ENCODE peak calls at places on chromosomes 1 and 21, in four cellular contexts. Y, G, C and H are unnamed samples.

GRCh38 chr1:223430221-223430620 is 37.0 kb downstream of the CCDC185 start:
- DNase-seq in Y (no peak), G (no peak), C (no peak), H (no peak)

GRCh38 chr1:30895942-30896660 is 12.5 kb downstream of the SDC3 start:
- DNase-seq in C (peak; percentile 21), G (no peak), Y (no peak), H (no peak)

GRCh38 chr1:167548059-167548932 is 5.3 kb downstream of the CREG1 start:
- DNase-seq in C (peak; percentile 53), G (no peak), Y (no peak), H (no peak)

GRCh38 chr1:21232044-21232443 is 55.3 kb upstream of the EIF4G3 start:
- DNase-seq in Y (no peak), G (no peak), C (peak; percentile 66), H (no peak)

GRCh38 chr1:247111636-247112478 is 7.7 kb upstream of the ZNF669 start:
- DNase-seq in G (peak; percentile 85), C (peak; percentile 47), Y (no peak), H (no peak)

GRCh38 chr1:114253900-114254299 is 100.2 kb upstream of the SYT6 start:
- DNase-seq in C (no peak), G (no peak), Y (no peak), H (no peak)

GRCh38 chr1:204453141-204453772 is 41.3 kb downstream of the PIK3C2B start:
- DNase-seq in Y (no peak), C (no peak), G (no peak), H (peak; percentile 46)

GRCh38 chr1:15153184-15153841 is at the start of gene TMEM51:
- DNase-seq in Y (no peak), C (peak; percentile 64), G (peak; percentile 79), H (no peak)

GRCh38 chr1:50978852-50979781 is 9.1 kb downstream of the CDKN2C start:
- DNase-seq in C (no peak), Y (no peak), G (no peak), H (no peak)

GRCh38 chr1:230768903-230769570 is 21.8 kb downstream of the CAPN9 start:
- DNase-seq in Y (no peak), C (peak; percentile 88), G (no peak), H (no peak)

GRCh38 chr1:230770317-230770716 is 23.1 kb downstream of the CAPN9 start:
- DNase-seq in C (no peak), G (no peak), Y (no peak), H (no peak)

GRCh38 chr1:230773396-230774033 is 26.3 kb downstream of the CAPN9 start:
- DNase-seq in Y (no peak), G (no peak), C (no peak), H (no peak)

GRCh38 chr1:230771773-230772354 is 24.7 kb downstream of the CAPN9 start:
- DNase-seq in Y (no peak), C (no peak), G (no peak), H (no peak)

GRCh38 chr1:230772457-230773395 is 25.5 kb downstream of the CAPN9 start:
- DNase-seq in Y (no peak), C (peak; percentile 59), G (no peak), H (no peak)
- TF ChIP-seq CTCF in Y (peak; percentile 51), C (peak; percentile 63), G (peak; percentile 39), H (no peak)

GRCh38 chr1:27350673-27351540 is 9.1 kb downstream of the SYTL1 start:
- DNase-seq in C (no peak), G (no peak), Y (no peak), H (no peak)

GRCh38 chr1:27346991-27347627 is 5.3 kb downstream of the SYTL1 start:
- DNase-seq in G (no peak), C (peak; percentile 13), Y (no peak), H (no peak)

GRCh38 chr1:27351541-27352107 is 9.8 kb downstream of the SYTL1 start:
- DNase-seq in Y (no peak), G (no peak), C (no peak), H (no peak)

GRCh38 chr1:27348861-27349783 is 7.3 kb downstream of the SYTL1 start:
- DNase-seq in Y (no peak), C (no peak), G (peak; percentile 87), H (peak; percentile 50)

DNA sequence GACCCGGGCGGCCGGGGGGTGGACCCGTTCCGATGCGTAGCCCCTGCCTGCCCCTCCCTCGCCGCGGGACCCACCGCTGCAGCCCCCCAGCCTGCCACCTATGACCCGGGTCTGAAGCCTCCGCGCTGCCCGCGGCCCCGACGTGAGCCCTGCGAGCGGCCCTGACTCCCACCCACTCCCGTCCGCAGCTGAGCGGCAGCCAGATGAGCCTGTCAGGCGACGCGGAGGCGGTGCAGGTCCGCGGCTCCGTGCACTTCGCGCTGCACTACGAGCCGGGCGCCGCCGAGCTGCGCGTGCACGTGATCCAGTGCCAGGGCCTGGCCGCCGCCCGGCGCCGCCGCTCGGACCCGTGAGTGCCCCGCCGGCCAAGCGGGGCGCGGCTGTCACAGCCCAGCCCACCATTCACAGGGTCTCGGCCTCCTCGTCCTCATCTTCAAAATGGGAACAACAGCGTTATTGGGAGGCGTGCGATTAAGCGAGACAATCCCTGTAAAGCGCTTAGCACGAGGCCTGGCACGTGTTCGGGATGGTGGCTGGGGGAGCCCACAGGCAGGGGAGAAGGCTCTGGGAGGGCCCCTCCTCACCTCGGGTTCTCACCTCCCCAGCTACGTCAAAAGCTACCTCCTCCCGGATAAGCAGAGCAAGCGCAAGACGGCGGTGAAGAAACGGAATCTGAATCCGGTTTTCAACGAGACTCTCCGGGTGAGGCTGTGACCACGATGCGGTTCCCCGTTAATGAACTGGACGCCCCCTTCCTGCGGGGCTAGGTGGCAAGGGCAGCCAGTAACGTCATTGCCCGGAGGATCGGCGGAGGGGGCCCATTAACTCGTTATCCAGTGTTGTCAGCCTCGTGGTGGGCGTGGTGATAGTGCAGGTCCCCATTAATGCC is 8.2 kb downstream of the SYTL1 start:
- DNase-seq in Y (no peak), C (peak; percentile 60), G (peak; percentile 83), H (no peak)
- TF ChIP-seq CTCF in Y (no peak), C (no peak), G (no peak), H (no peak)

GRCh38 chr1:207052736-207053545 is at the start of gene PFKFB2:
- DNase-seq in Y (peak; percentile 86), G (peak; percentile 99), C (peak; percentile 87), H (peak; percentile 91)
- TF ChIP-seq CTCF in Y (peak; percentile 44), G (peak; percentile 32), C (peak; percentile 7), H (no peak)

GRCh38 chr1:178629549-178630154 is 95.4 kb upstream of the RALGPS2 start:
- DNase-seq in C (no peak), G (no peak), Y (no peak), H (no peak)
- TF ChIP-seq CTCF in C (peak; percentile 11), G (no peak), Y (no peak), H (no peak)

DNA sequence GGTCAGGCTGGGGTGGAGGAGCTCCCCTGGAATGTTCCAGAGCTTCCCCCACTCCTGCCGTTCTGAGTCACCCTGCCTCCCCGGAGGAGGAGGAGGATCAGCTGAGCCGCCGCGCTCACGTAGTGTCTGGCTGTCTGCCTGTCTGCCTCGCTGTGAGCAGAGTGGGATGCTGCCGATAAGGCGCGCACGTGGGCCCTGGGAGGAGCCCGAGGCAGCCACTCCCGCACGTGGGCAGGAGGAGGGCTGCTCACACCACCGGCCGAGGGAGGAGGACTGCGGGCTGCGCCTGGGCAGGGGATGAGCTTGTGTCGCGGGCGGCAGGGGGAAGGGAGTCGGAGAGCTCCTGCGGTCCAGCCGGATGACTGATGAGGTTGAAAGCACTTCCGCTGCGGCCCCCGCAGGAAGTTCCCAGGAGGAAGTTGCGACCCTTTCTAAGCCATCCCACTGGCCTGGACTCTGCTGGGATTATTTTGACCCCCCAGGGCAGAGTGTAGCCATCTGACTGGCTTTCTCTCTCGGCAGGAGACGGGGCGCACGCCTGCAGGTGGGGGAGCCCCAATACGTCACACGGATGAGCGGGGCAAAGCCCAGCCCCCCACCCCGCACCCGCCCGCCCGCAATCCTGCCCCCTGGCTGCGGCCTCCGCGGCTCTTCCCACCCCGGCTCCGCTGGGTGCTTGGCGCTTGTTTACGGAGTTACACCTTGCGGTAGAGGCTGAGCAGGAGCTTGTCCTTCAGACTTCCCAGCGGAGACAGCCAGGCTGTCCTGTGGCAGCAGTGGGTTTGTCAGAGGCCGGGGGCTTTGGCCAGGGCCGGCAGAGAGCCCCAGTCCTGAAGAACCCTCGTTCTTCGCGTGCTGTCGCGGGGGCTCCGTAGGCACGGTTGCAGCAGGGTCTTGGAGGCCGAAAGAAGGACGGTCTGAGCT is 9.8 kb downstream of the PDXK start:
- DNase-seq in Y (peak; percentile 87), G (peak; percentile 96), C (peak; percentile 98), H (peak; percentile 78)
- TF ChIP-seq CTCF in Y (peak; percentile 30), G (peak; percentile 42), C (peak; percentile 22), H (no peak)

DNA sequence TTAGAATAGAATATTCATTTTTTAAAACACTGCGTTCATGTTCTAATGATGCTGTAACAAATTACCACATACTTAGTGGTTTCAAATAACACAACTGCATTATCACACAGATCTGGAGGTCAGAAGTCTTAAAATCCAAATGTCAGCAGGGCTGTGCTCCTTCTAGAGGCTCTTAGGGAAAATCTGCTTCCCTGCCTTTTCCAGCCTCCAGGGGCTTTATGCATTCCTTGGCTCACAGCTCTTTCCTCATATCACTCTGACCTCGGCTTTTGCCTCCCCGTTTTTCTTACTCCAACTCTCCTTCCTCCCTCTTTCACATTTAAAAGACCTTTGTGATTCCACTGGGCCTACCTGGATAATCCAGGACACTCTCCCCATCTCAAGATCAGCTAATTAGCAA is 18.6 kb upstream of the FMN2 start:
- DNase-seq in C (no peak), Y (no peak), G (no peak), H (no peak)
- TF ChIP-seq CTCF in C (no peak), Y (no peak), G (no peak), H (no peak)

GRCh38 chr1:70221241-70222077 is at the start of gene SRSF11:
- DNase-seq in Y (peak; percentile 85), C (peak; percentile 91), G (peak; percentile 97), H (peak; percentile 97)
- TF ChIP-seq CTCF in Y (no peak), C (no peak), G (no peak), H (peak; percentile 14)

DNA sequence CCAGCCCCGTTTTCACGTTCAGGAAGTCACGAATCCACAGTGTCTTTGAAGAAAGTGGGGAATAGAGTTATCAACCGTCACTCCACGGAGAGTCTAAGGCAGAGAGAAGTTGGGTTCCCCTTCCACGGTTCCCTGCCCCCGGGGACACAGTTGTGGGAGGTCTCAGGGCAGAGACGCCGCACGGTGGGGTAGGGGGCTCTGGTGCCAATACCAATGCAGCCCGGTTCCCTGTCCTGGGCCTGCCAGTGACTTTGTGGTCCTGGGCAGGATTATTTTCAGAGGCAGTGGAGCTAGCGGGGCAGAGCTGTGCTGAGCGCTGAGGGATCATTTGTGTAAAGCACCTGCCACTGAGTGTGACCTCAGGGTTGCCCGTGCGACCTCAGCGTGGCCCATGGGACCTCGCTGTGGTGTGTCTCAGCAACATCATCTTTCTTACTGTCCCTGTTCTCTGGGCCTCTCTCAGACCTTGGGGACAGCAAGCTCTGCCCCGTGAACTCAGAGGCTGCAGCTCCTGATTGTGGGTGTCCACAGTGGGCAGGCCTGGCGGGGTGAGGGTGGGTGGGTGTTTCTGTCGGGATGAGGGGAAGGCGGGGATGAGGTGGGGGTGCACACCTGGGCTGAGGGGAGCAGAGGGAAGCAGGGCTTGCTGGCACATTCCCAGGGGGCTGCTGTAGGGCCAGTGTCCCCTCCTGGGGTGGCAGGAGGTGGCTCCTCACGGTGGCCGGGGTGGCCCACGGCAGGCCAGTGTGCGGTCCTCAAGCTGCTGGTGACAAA is 65.2 kb downstream of the AGPAT3 start:
- DNase-seq in C (no peak), G (no peak), Y (no peak), H (no peak)
- TF ChIP-seq CTCF in C (no peak), G (no peak), Y (no peak), H (no peak)